ENCODE peak calls at places on chromosomes 5 and 9, in four cellular contexts. A, Y, C and H are unnamed samples.

GRCh38 chr5:15463231-15463630 is 36.7 kb upstream of the FBXL7 start:
- DNase-seq in A (no peak), Y (peak), C (no peak), H (no peak)

GRCh38 chr9:12781334-12781733 is 6.5 kb downstream of the LURAP1L start:
- DNase-seq in Y (no peak), A (no peak), C (no peak), H (no peak)

GRCh38 chr9:124110307-124110915 is 98.8 kb downstream of the LHX2 start:
- DNase-seq in Y (peak), A (peak), C (no peak), H (peak)

GRCh38 chr5:60333103-60333502 is 366.9 kb downstream of the DEPDC1B start:
- DNase-seq in A (no peak), Y (peak), C (no peak), H (no peak)

GRCh38 chr9:16265671-16266070 is 604.8 kb downstream of the BNC2 start:
- DNase-seq in C (no peak), Y (no peak), A (no peak), H (no peak)

GRCh38 chr5:172424111-172424490 is 30.2 kb downstream of the SH3PXD2B start:
- DNase-seq in C (no peak), A (no peak), Y (no peak), H (no peak)

GRCh38 chr9:133713960-133714495 is 24.1 kb downstream of the SARDH start:
- DNase-seq in Y (no peak), C (no peak), A (peak), H (no peak)

GRCh38 chr9:81492710-81493447 is 196.5 kb downstream of the TLE1 start:
- DNase-seq in A (no peak), Y (peak), C (no peak), H (peak)

GRCh38 chr9:35114113-35114847 is 1.4 kb downstream of the ATOSB start:
- DNase-seq in A (peak), C (peak), Y (peak), H (peak)

GRCh38 chr9:114258866-114259799 is 63.8 kb upstream of the ORM1 start:
- DNase-seq in Y (no peak), C (no peak), A (no peak), H (no peak)

GRCh38 chr9:99762470-99762869 is 59.2 kb upstream of the NR4A3 start:
- DNase-seq in A (no peak), C (no peak), Y (no peak), H (no peak)

GRCh38 chr5:37005946-37006540 is 129.5 kb downstream of the NIPBL start:
- DNase-seq in A (no peak), C (peak), Y (peak), H (no peak)

GRCh38 chr5:82707741-82708140 is 369.5 kb downstream of the TMEM167A start:
- DNase-seq in C (no peak), A (no peak), Y (peak), H (peak)

GRCh38 chr5:147743686-147744332 is 38.7 kb downstream of the JAKMIP2 start:
- DNase-seq in Y (no peak), A (peak), C (peak), H (no peak)

GRCh38 chr5:17203329-17204132 is 13.9 kb upstream of the BASP1 start:
- DNase-seq in C (peak), Y (peak), A (no peak), H (peak)

GRCh38 chr9:21825637-21826036 is 23.2 kb downstream of the MTAP start:
- DNase-seq in C (no peak), A (no peak), Y (no peak), H (no peak)

GRCh38 chr9:136409557-136410455 is 608 bp downstream of the ENTR1 start:
- DNase-seq in Y (peak), A (peak), C (peak), H (peak)

GRCh38 chr9:87497604-87498045 is at the start of gene DAPK1:
- DNase-seq in A (peak), Y (peak), C (peak), H (no peak)

GRCh38 chr5:125695994-125696679 is 727.1 kb upstream of the GRAMD2B start:
- DNase-seq in A (no peak), C (peak), Y (peak), H (no peak)

GRCh38 chr5:27388755-27389154 is 350.4 kb upstream of the CDH9 start:
- DNase-seq in Y (no peak), C (no peak), A (no peak), H (no peak)

GRCh38 chr9:121559183-121559582 is 59.5 kb upstream of the GGTA1 start:
- DNase-seq in A (no peak), Y (peak), C (no peak), H (no peak)

GRCh38 chr9:116174347-116174746 is 20.8 kb downstream of the PAPPA start:
- DNase-seq in A (peak), C (no peak), Y (peak), H (no peak)

GRCh38 chr9:110179734-110180133 is 28.2 kb downstream of the C9orf152 start:
- DNase-seq in Y (peak), A (no peak), C (no peak), H (peak)

GRCh38 chr9:98135938-98136337 is 16.9 kb upstream of the TRIM14 start:
- DNase-seq in A (no peak), C (no peak), Y (no peak), H (no peak)

GRCh38 chr9:83362341-83362995 is 175.7 kb downstream of the FRMD3 start:
- DNase-seq in Y (no peak), A (no peak), C (no peak), H (no peak)

GRCh38 chr9:18359335-18359734 is 114.6 kb upstream of the ADAMTSL1 start:
- DNase-seq in Y (peak), C (no peak), A (no peak), H (no peak)

GRCh38 chr5:40141418-40141817 is 538.3 kb upstream of the PTGER4 start:
- DNase-seq in A (no peak), C (no peak), Y (no peak), H (no peak)

GRCh38 chr9:14441976-14442651 is 128.2 kb upstream of the NFIB start:
- DNase-seq in C (no peak), A (no peak), Y (peak), H (no peak)

GRCh38 chr5:112594060-112594850 is 143.4 kb upstream of the APC start:
- DNase-seq in C (peak), A (peak), Y (peak), H (no peak)

GRCh38 chr9:83707518-83707767 is 315 bp downstream of the UBQLN1 start:
- DNase-seq in C (no peak), A (no peak), Y (peak), H (peak)